ENCODE peak calls at places on chromosome 18, in nine cellular contexts. One of them, this sample, is unnamed.

GRCh38 chr18:25310045-25310444 is 41.9 kb downstream of the ZNF521 start:
- DNase-seq in effector memory CD4-positive, alpha-beta T cell: no peak
- DNase-seq in fibroblast of lung: peak
- DNase-seq in WERI-Rb-1: no peak
- DNase-seq in sigmoid colon: no peak
- DNase-seq in right cardiac atrium: no peak
- DNase-seq in body of pancreas: no peak
- DNase-seq in cardiac muscle cell: peak
- DNase-seq in ovary: no peak
- DNase-seq in this sample: no peak

GRCh38 chr18:67215686-67216085 is 300.8 kb downstream of the DSEL start:
- DNase-seq in cardiac muscle cell: no peak
- DNase-seq in fibroblast of lung: no peak
- DNase-seq in WERI-Rb-1: no peak
- DNase-seq in ovary: no peak
- DNase-seq in effector memory CD4-positive, alpha-beta T cell: no peak
- DNase-seq in right cardiac atrium: peak
- DNase-seq in sigmoid colon: no peak
- DNase-seq in body of pancreas: no peak
- DNase-seq in this sample: no peak

GRCh38 chr18:69172046-69172445 is 228.6 kb upstream of the DOK6 start:
- DNase-seq in ovary: no peak
- DNase-seq in sigmoid colon: no peak
- DNase-seq in right cardiac atrium: no peak
- DNase-seq in WERI-Rb-1: no peak
- DNase-seq in cardiac muscle cell: peak
- DNase-seq in body of pancreas: no peak
- DNase-seq in effector memory CD4-positive, alpha-beta T cell: no peak
- DNase-seq in fibroblast of lung: no peak
- DNase-seq in this sample: no peak

GRCh38 chr18:13797157-13797611 is 26.8 kb upstream of the MC5R start:
- DNase-seq in ovary: no peak
- DNase-seq in fibroblast of lung: peak
- DNase-seq in WERI-Rb-1: no peak
- DNase-seq in effector memory CD4-positive, alpha-beta T cell: no peak
- DNase-seq in right cardiac atrium: no peak
- DNase-seq in cardiac muscle cell: no peak
- DNase-seq in body of pancreas: no peak
- DNase-seq in sigmoid colon: no peak
- DNase-seq in this sample: no peak

GRCh38 chr18:58095655-58096054 is 51.6 kb downstream of the NEDD4L start:
- DNase-seq in fibroblast of lung: no peak
- DNase-seq in effector memory CD4-positive, alpha-beta T cell: no peak
- DNase-seq in sigmoid colon: no peak
- DNase-seq in ovary: no peak
- DNase-seq in WERI-Rb-1: no peak
- DNase-seq in right cardiac atrium: no peak
- DNase-seq in body of pancreas: peak
- DNase-seq in cardiac muscle cell: no peak
- DNase-seq in this sample: no peak

GRCh38 chr18:10543277-10543676 is 17.4 kb downstream of the NAPG start:
- DNase-seq in sigmoid colon: no peak
- DNase-seq in effector memory CD4-positive, alpha-beta T cell: no peak
- DNase-seq in cardiac muscle cell: no peak
- DNase-seq in ovary: no peak
- DNase-seq in WERI-Rb-1: no peak
- DNase-seq in fibroblast of lung: peak
- DNase-seq in body of pancreas: no peak
- DNase-seq in right cardiac atrium: no peak
- DNase-seq in this sample: no peak

GRCh38 chr18:50982086-50982801 is 14.4 kb downstream of the ELAC1 start:
- DNase-seq in body of pancreas: no peak
- DNase-seq in cardiac muscle cell: no peak
- DNase-seq in effector memory CD4-positive, alpha-beta T cell: no peak
- DNase-seq in right cardiac atrium: no peak
- DNase-seq in WERI-Rb-1: no peak
- DNase-seq in sigmoid colon: no peak
- DNase-seq in fibroblast of lung: no peak
- DNase-seq in ovary: no peak
- DNase-seq in this sample: no peak

GRCh38 chr18:61551586-61551985 is 218.4 kb downstream of the CDH20 start:
- DNase-seq in sigmoid colon: no peak
- DNase-seq in WERI-Rb-1: peak
- DNase-seq in effector memory CD4-positive, alpha-beta T cell: no peak
- DNase-seq in body of pancreas: peak
- DNase-seq in cardiac muscle cell: peak
- DNase-seq in right cardiac atrium: no peak
- DNase-seq in ovary: no peak
- DNase-seq in fibroblast of lung: peak
- DNase-seq in this sample: no peak

GRCh38 chr18:49249523-49249922 is 210.9 kb downstream of the DYM start:
- DNase-seq in right cardiac atrium: no peak
- DNase-seq in cardiac muscle cell: peak
- DNase-seq in body of pancreas: no peak
- DNase-seq in ovary: no peak
- DNase-seq in fibroblast of lung: peak
- DNase-seq in sigmoid colon: no peak
- DNase-seq in effector memory CD4-positive, alpha-beta T cell: no peak
- DNase-seq in WERI-Rb-1: no peak
- DNase-seq in this sample: no peak

GRCh38 chr18:50287028-50287440 is 458 bp downstream of the CXXC1 start:
- DNase-seq in cardiac muscle cell: no peak
- DNase-seq in ovary: peak
- DNase-seq in sigmoid colon: peak
- DNase-seq in WERI-Rb-1: no peak
- DNase-seq in body of pancreas: no peak
- DNase-seq in right cardiac atrium: peak
- DNase-seq in effector memory CD4-positive, alpha-beta T cell: no peak
- DNase-seq in fibroblast of lung: no peak
- DNase-seq in this sample: no peak

GRCh38 chr18:23881778-23882177 is 132.8 kb upstream of the TTC39C start:
- DNase-seq in cardiac muscle cell: no peak
- DNase-seq in fibroblast of lung: no peak
- DNase-seq in ovary: no peak
- DNase-seq in right cardiac atrium: no peak
- DNase-seq in WERI-Rb-1: peak
- DNase-seq in sigmoid colon: no peak
- DNase-seq in body of pancreas: peak
- DNase-seq in effector memory CD4-positive, alpha-beta T cell: no peak
- DNase-seq in this sample: no peak

GRCh38 chr18:10286580-10287150 is 167.8 kb upstream of the APCDD1 start:
- DNase-seq in WERI-Rb-1: no peak
- DNase-seq in cardiac muscle cell: no peak
- DNase-seq in body of pancreas: no peak
- DNase-seq in fibroblast of lung: no peak
- DNase-seq in right cardiac atrium: no peak
- DNase-seq in sigmoid colon: no peak
- DNase-seq in effector memory CD4-positive, alpha-beta T cell: no peak
- DNase-seq in ovary: no peak
- DNase-seq in this sample: no peak

GRCh38 chr18:3151379-3152264 is 68.1 kb downstream of the MYOM1 start:
- DNase-seq in fibroblast of lung: peak
- DNase-seq in cardiac muscle cell: peak
- DNase-seq in sigmoid colon: no peak
- DNase-seq in ovary: no peak
- DNase-seq in effector memory CD4-positive, alpha-beta T cell: no peak
- DNase-seq in WERI-Rb-1: no peak
- DNase-seq in right cardiac atrium: no peak
- DNase-seq in body of pancreas: no peak
- DNase-seq in this sample: no peak

GRCh38 chr18:78017869-78018268 is 768.2 kb downstream of the GALR1 start:
- DNase-seq in cardiac muscle cell: no peak
- DNase-seq in ovary: no peak
- DNase-seq in body of pancreas: no peak
- DNase-seq in fibroblast of lung: no peak
- DNase-seq in sigmoid colon: no peak
- DNase-seq in WERI-Rb-1: no peak
- DNase-seq in right cardiac atrium: no peak
- DNase-seq in effector memory CD4-positive, alpha-beta T cell: no peak
- DNase-seq in this sample: no peak

GRCh38 chr18:49638891-49639557 is 77.2 kb downstream of the LIPG start:
- DNase-seq in effector memory CD4-positive, alpha-beta T cell: no peak
- DNase-seq in right cardiac atrium: no peak
- DNase-seq in fibroblast of lung: no peak
- DNase-seq in ovary: no peak
- DNase-seq in cardiac muscle cell: no peak
- DNase-seq in WERI-Rb-1: no peak
- DNase-seq in sigmoid colon: peak
- DNase-seq in body of pancreas: peak
- DNase-seq in this sample: no peak

GRCh38 chr18:9961031-9961430 is 47.2 kb downstream of the VAPA start:
- DNase-seq in WERI-Rb-1: no peak
- DNase-seq in fibroblast of lung: peak
- DNase-seq in body of pancreas: no peak
- DNase-seq in cardiac muscle cell: no peak
- DNase-seq in right cardiac atrium: no peak
- DNase-seq in effector memory CD4-positive, alpha-beta T cell: no peak
- DNase-seq in ovary: no peak
- DNase-seq in sigmoid colon: no peak
- DNase-seq in this sample: no peak

GRCh38 chr18:59272221-59272888 is 899 bp downstream of the RAX start:
- DNase-seq in WERI-Rb-1: no peak
- DNase-seq in right cardiac atrium: peak
- DNase-seq in cardiac muscle cell: no peak
- DNase-seq in fibroblast of lung: no peak
- DNase-seq in sigmoid colon: no peak
- DNase-seq in body of pancreas: no peak
- DNase-seq in ovary: no peak
- DNase-seq in effector memory CD4-positive, alpha-beta T cell: no peak
- DNase-seq in this sample: no peak
- H3K4me3 ChIP-seq in WERI-Rb-1: peak
- H3K4me3 ChIP-seq in right cardiac atrium: no peak
- H3K4me3 ChIP-seq in cardiac muscle cell: peak
- H3K4me3 ChIP-seq in fibroblast of lung: no peak
- H3K4me3 ChIP-seq in sigmoid colon: peak
- H3K4me3 ChIP-seq in body of pancreas: no peak
- H3K4me3 ChIP-seq in ovary: no peak
- H3K4me3 ChIP-seq in effector memory CD4-positive, alpha-beta T cell: peak
- H3K4me3 ChIP-seq in this sample: peak

GRCh38 chr18:12765127-12765526 is 62.3 kb downstream of the PSMG2 start:
- DNase-seq in WERI-Rb-1: no peak
- DNase-seq in body of pancreas: no peak
- DNase-seq in sigmoid colon: no peak
- DNase-seq in right cardiac atrium: no peak
- DNase-seq in fibroblast of lung: no peak
- DNase-seq in effector memory CD4-positive, alpha-beta T cell: no peak
- DNase-seq in ovary: no peak
- DNase-seq in cardiac muscle cell: no peak
- DNase-seq in this sample: no peak
- H3K27ac ChIP-seq in WERI-Rb-1: no peak
- H3K27ac ChIP-seq in body of pancreas: no peak
- H3K27ac ChIP-seq in sigmoid colon: no peak
- H3K27ac ChIP-seq in right cardiac atrium: no peak
- H3K27ac ChIP-seq in fibroblast of lung: no peak
- H3K27ac ChIP-seq in effector memory CD4-positive, alpha-beta T cell: no peak
- H3K27ac ChIP-seq in ovary: no peak
- H3K27ac ChIP-seq in cardiac muscle cell: no peak
- H3K27ac ChIP-seq in this sample: no peak

DNA sequence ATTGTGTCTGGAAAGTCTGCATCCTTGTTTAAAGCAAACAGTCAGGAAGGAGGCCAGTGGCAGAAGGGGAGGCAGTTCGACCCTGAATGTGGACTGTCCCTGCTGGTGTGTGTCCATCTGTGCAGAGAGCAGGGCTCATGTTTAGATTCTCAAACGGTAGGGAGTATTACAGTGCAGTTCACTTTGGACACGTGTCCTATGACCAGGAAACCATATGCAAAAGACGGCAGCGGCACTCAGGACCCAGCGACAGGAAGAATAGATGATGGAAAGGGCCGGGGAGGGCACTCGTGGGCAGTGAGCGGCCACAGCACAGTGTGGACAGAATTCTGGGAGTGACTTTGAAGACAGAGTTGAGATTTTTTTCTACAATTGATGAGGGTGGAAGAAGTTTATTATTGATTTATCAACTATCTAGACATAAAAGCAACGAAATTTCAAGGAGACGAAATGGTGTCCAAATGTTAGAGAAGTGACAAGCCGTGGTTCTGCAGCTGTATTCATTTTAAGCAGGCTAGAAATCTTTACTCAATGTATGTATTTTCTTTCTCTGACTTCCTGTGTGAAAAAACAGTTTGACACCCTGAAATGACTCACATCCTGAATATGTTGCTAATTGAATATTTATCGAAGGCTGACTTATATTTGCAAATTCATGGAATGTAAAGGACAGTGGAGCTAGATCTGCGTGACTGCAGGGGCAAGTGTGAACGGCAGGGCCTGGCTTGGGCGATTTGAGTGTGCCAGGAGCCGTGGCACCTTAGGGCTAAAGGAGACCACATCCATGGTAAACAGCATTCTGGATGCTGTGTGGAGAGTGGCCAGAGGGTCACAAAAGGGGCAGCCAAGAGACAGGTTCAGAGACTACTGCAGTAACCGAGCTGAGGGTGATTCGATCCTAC is 214.2 kb downstream of the PTGR3 start:
- DNase-seq in body of pancreas: no peak
- DNase-seq in cardiac muscle cell: peak
- DNase-seq in WERI-Rb-1: no peak
- DNase-seq in right cardiac atrium: no peak
- DNase-seq in fibroblast of lung: peak
- DNase-seq in effector memory CD4-positive, alpha-beta T cell: no peak
- DNase-seq in sigmoid colon: no peak
- DNase-seq in ovary: no peak
- DNase-seq in this sample: no peak
- H3K4me3 ChIP-seq in body of pancreas: no peak
- H3K4me3 ChIP-seq in cardiac muscle cell: no peak
- H3K4me3 ChIP-seq in WERI-Rb-1: no peak
- H3K4me3 ChIP-seq in right cardiac atrium: no peak
- H3K4me3 ChIP-seq in fibroblast of lung: no peak
- H3K4me3 ChIP-seq in effector memory CD4-positive, alpha-beta T cell: peak
- H3K4me3 ChIP-seq in sigmoid colon: no peak
- H3K4me3 ChIP-seq in ovary: no peak
- H3K4me3 ChIP-seq in this sample: no peak

DNA sequence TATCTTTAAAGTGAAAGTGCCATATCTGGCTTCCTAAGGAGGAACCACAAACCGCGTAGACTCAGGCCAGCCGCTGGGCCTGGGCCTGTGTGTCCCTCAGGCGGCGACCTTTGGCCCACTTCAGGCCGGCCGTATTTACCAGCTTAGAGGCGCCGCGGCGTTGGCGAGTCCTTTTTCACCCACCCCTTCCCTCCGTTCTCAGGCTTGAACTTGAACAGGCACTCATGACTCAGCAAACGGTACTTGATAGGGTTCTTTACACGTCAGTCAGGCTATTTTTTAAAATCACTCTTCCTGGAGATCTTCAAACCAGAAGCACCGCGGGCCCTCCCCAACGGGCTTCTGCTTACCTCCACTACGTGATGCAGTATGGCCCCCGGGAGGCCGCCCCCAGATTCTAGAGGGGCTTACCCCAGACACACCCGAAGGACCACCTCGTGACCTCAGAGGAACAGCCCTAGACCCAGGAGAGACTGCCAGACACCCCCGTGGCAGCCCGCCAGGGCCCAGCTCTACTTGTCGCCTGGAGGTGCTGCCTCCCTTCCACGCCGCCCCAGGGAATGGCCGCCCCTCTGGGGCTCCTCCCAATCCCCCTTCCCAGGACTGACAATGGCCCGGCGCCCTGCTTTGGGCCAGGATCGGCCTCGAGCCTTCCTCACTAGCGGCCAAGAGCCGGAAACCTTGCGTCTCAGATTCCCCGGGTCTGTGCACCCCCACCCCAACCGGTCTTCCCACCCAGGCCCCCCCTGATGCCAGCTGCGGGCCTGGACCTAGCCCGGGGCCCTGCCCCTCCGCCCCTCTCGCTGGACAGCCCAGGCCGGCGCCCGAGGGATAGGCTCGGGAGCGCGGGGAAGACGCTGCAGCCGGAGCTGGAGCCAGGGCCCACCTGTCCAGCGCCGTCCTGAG is 33.8 kb upstream of the IMPA2 start:
- DNase-seq in right cardiac atrium: peak
- DNase-seq in fibroblast of lung: peak
- DNase-seq in cardiac muscle cell: peak
- DNase-seq in sigmoid colon: peak
- DNase-seq in effector memory CD4-positive, alpha-beta T cell: peak
- DNase-seq in body of pancreas: peak
- DNase-seq in ovary: peak
- DNase-seq in WERI-Rb-1: no peak
- DNase-seq in this sample: peak
- H3K27ac ChIP-seq in right cardiac atrium: peak
- H3K27ac ChIP-seq in fibroblast of lung: peak
- H3K27ac ChIP-seq in cardiac muscle cell: peak
- H3K27ac ChIP-seq in sigmoid colon: peak
- H3K27ac ChIP-seq in effector memory CD4-positive, alpha-beta T cell: peak
- H3K27ac ChIP-seq in body of pancreas: peak
- H3K27ac ChIP-seq in ovary: peak
- H3K27ac ChIP-seq in WERI-Rb-1: no peak
- H3K27ac ChIP-seq in this sample: peak